ENCODE peak calls at places on chromosomes 13 and 19, in six cellular contexts. S is tibial nerve, T is stomach, K is A549, G is H1, Z is suprapubic skin. I is an unnamed sample.

GRCh38 chr13:95154441-95154886 is 146.8 kb downstream of the ABCC4 start:
- DNase-seq in K (peak), G (no peak), T (no peak), Z (no peak), S (no peak), I (no peak)

GRCh38 chr13:77492982-77493381 is 42.5 kb upstream of the SCEL start:
- DNase-seq in Z (no peak), S (no peak), K (peak), T (no peak), G (no peak), I (no peak)

GRCh38 chr19:43731346-43731745 is 15.5 kb downstream of the IRGC start:
- DNase-seq in G (no peak), Z (no peak), T (no peak), S (no peak), K (no peak), I (no peak)

GRCh38 chr13:75960538-75960994 is 324.4 kb downstream of the LMO7 start:
- DNase-seq in T (no peak), G (no peak), S (no peak), K (no peak), Z (no peak), I (no peak)

GRCh38 chr13:45873491-45874360 is 22.2 kb upstream of the SIAH3 start:
- DNase-seq in T (no peak), K (no peak), S (no peak), G (no peak), Z (no peak), I (no peak)

GRCh38 chr13:33637978-33638743 is 179.8 kb upstream of the RFC3 start:
- DNase-seq in Z (no peak), G (no peak), T (no peak), S (no peak), K (no peak), I (no peak)

GRCh38 chr13:31107109-31107508 is 54.6 kb downstream of the HSPH1 start:
- DNase-seq in Z (no peak), S (no peak), G (no peak), K (no peak), T (no peak), I (no peak)

GRCh38 chr19:36489920-36490415 is 607 bp upstream of the ZNF566 start:
- DNase-seq in G (peak), K (peak), T (peak), Z (no peak), S (no peak), I (peak)

GRCh38 chr19:52171321-52172169 is at the start of gene ZNF836:
- DNase-seq in K (peak), G (peak), S (peak), Z (peak), T (peak), I (peak)

GRCh38 chr19:16435999-16436650 is 35.6 kb downstream of the EPS15L1 start:
- DNase-seq in S (no peak), G (no peak), T (no peak), Z (no peak), K (no peak), I (no peak)

GRCh38 chr19:35154535-35155406 is at the start of gene FXYD5:
- DNase-seq in Z (peak), G (no peak), K (peak), T (peak), S (no peak), I (no peak)

GRCh38 chr13:22024381-22024994 is 353.6 kb downstream of the FGF9 start:
- DNase-seq in S (no peak), Z (no peak), G (no peak), T (no peak), K (no peak), I (no peak)

GRCh38 chr19:2820112-2820702 is 539 bp downstream of the ZNF554 start:
- DNase-seq in G (no peak), T (no peak), K (no peak), S (no peak), Z (no peak), I (no peak)

GRCh38 chr19:38173324-38174041 is 50.5 kb downstream of the DPF1 start:
- DNase-seq in Z (peak), S (no peak), T (peak), G (no peak), K (no peak), I (no peak)

DNA sequence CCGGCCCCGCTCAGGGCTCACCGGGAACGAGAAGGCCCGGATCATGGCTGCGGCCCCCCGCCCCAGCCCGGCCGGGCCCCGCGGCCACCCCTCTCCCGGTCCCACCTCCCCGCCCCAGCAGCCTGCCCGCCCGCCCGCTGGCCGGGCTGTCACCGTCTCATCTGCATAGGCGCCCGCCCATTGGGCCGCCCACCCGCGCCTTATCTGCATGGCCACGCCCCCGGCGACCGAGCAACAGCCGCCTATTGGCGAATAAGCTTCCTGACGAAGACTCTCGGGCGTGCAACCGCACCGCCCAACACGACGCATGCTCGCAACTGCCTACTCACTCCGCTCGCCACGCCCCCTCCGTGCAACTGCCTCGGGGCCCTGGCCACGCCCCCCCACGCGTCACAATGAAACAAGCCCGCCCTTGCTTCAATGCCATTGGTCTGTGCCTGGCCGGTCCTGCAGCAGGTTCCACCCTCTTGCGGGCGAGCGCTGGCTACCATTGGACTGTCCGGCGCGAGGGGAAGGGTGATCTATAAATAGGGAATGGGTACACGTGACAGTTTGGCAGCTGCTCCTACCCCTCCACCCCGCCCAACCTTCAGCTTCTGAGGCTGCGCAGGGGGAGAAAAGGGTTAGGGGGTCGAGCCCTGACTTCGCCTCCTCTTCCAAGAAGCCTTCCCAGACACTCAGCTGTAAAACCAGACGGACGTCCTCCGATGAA is at the start of gene DACT3:
- DNase-seq in Z (peak), G (peak), T (peak), S (peak), K (peak), I (peak)
- TF ChIP-seq EP300 in Z (no peak), G (no peak), T (no peak), S (peak), K (no peak), I (peak)

DNA sequence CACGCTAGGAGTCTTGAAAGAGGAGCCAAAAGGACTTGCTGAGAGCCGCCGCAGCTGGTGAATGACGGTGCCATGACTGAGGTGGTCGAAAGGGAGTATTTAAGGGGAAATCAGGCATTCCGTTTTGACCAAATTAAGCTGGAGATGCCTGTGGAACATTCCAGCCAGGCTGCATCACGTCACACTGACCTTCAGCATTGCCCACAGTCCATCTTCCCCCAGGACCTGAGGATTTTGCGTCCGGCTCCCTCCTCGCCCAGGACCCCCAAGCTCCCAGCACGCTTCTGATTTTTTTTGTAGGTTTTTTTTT is 12.0 kb downstream of the CYTH2 start:
- DNase-seq in K (no peak), Z (no peak), T (no peak), G (no peak), S (no peak), I (no peak)
- TF ChIP-seq POLR2A in K (no peak), Z (no peak), T (no peak), G (no peak), S (no peak), I (no peak)

GRCh38 chr19:18588611-18589379 is at the start of gene REX1BD:
- DNase-seq in T (peak), S (peak), K (peak), Z (peak), G (no peak), I (peak)
- TF ChIP-seq EP300 in T (no peak), S (peak), K (no peak), Z (no peak), G (no peak), I (no peak)

GRCh38 chr19:14072535-14073231 is at the start of gene MISP3:
- DNase-seq in K (peak), S (no peak), T (peak), G (no peak), Z (no peak), I (peak)
- TF ChIP-seq POLR2A in K (no peak), S (no peak), T (no peak), G (no peak), Z (no peak), I (no peak)

I was measured in ovary.